ENCODE peak calls at places on chromosomes 7 and 10, in seven cellular contexts. E is HCT116; P is CD4-positive, alpha-beta memory T cell; U is skeletal muscle cell; M is CD8-positive, alpha-beta memory T cell; Z is ascending aorta; F is aorta. G is an unnamed sample.
A peak's percentile ranks its signal among the peaks of the same experiment; 100 is the strongest.

GRCh38 chr7:155746188-155746587 is 66.1 kb downstream of the SHH start:
- DNase-seq in E (no peak), P (no peak), U (no peak), M (no peak), Z (no peak), F (no peak), G (no peak)

GRCh38 chr7:127809285-127809702 is 157.3 kb downstream of the SND1 start:
- DNase-seq in E (no peak), P (no peak), U (peak; percentile 77), M (no peak), Z (no peak), F (no peak), G (peak; percentile 38)

GRCh38 chr7:43531700-43532099 is 51.2 kb upstream of the STK17A start:
- DNase-seq in E (no peak), P (no peak), U (no peak), M (no peak), Z (no peak), F (no peak), G (no peak)

GRCh38 chr7:142482899-142483658 is 225.2 kb upstream of the PRSS58 start:
- DNase-seq in E (peak; percentile 35), P (peak; percentile 53), U (no peak), M (no peak), Z (no peak), F (no peak), G (peak; percentile 26)

GRCh38 chr7:102994567-102994966 is 80.0 kb downstream of the FBXL13 start:
- DNase-seq in E (no peak), P (no peak), U (no peak), M (no peak), Z (no peak), F (no peak), G (no peak)

GRCh38 chr7:24595671-24596418 is 22.6 kb downstream of the PALS2 start:
- DNase-seq in E (no peak), P (no peak), U (no peak), M (no peak), Z (no peak), F (no peak), G (no peak)

GRCh38 chr7:77989981-77990566 is 191.5 kb downstream of the PHTF2 start:
- DNase-seq in E (no peak), P (no peak), U (no peak), M (no peak), Z (no peak), F (no peak), G (no peak)

GRCh38 chr7:8618441-8619070 is 185.1 kb downstream of the NXPH1 start:
- DNase-seq in E (no peak), P (no peak), U (no peak), M (no peak), Z (no peak), F (no peak), G (no peak)

GRCh38 chr7:92670204-92670851 is 80.1 kb upstream of the FAM133B start:
- DNase-seq in E (no peak), P (no peak), U (no peak), M (no peak), Z (no peak), F (no peak), G (no peak)

GRCh38 chr7:50803359-50804337 is 21.0 kb upstream of the GRB10 start:
- DNase-seq in E (no peak), P (no peak), U (no peak), M (no peak), Z (no peak), F (no peak), G (no peak)

GRCh38 chr7:30789334-30789711 is 18.1 kb downstream of the MINDY4 start:
- DNase-seq in E (no peak), P (no peak), U (peak; percentile 62), M (no peak), Z (peak; percentile 87), F (peak; percentile 62), G (no peak)

GRCh38 chr10:5613481-5613880 is 52.9 kb downstream of the ASB13 start:
- DNase-seq in E (no peak), P (no peak), U (no peak), M (no peak), Z (no peak), F (peak; percentile 46), G (no peak)

GRCh38 chr7:183496-183895 is 8.9 kb upstream of the FAM20C start:
- DNase-seq in E (no peak), P (no peak), U (no peak), M (no peak), Z (no peak), F (no peak), G (no peak)

GRCh38 chr7:27359737-27360136 is 117.1 kb downstream of the EVX1 start:
- DNase-seq in E (no peak), P (no peak), U (no peak), M (no peak), Z (no peak), F (no peak), G (no peak)

GRCh38 chr7:47586925-47587324 is 5.0 kb upstream of the TNS3 start:
- DNase-seq in E (no peak), P (no peak), U (no peak), M (no peak), Z (no peak), F (no peak), G (no peak)

DNA sequence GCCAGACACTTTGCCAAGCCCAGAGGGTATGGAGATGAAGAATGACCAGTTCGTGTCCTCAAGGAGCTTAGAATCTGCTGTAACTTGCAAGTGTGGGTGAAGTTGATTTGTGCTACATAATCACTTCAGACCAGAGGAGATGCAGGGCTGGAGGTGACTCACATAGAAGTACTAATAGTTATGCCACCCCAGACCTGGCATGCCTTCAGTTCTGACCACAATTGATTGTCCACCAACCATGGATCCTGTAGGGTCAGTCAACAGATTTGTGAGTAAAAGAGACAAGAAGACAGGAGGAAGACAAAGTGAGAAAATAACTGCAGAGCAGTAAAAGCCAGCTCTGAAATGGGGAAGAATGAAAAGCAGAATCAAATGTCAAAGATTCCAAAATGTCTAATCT is 51.2 kb upstream of the BMPER start:
- DNase-seq in E (no peak), P (no peak), U (peak; percentile 56), M (no peak), Z (no peak), F (no peak), G (no peak)
- H3K4me3 ChIP-seq in E (no peak overlapping the region), P (no peak overlapping the region), U (no peak overlapping the region), M (no peak overlapping the region), Z (no peak overlapping the region), F (no peak overlapping the region), G (no peak overlapping the region)

GRCh38 chr10:35194906-35195305 is 68.3 kb downstream of the CREM start:
- DNase-seq in E (peak; percentile 18), P (peak; percentile 89), U (no peak), M (peak; percentile 75), Z (no peak), F (no peak), G (peak; percentile 56)
- H3K4me3 ChIP-seq in E (no peak overlapping the region), P (peak overlapping the region; percentile 57), U (peak overlapping the region; percentile 51), M (peak overlapping the region; percentile 62), Z (peak overlapping the region; percentile 53), F (no peak overlapping the region), G (peak overlapping the region; percentile 41)

DNA sequence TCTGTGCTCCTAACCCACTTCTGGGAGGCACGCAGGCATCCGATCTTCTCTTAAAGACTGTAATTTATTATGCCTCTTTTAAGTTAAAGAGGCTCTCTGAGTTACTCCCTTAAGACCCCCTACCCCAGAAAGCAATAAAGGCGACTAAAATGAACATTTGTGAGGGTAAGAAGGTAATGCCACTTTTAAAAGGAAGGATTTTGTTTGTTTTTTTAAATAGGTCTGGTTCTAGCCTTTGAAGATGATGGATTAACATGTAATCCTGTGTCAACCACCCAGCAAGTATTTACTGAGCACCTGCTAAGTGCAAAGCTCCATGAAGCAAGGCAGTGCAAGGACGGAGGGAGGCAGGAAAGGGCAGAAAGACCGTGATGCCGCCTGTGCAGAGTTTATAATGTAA is 26.1 kb downstream of the SH3PXD2A start:
- DNase-seq in E (no peak), P (no peak), U (no peak), M (no peak), Z (no peak), F (no peak), G (no peak)
- H3K4me3 ChIP-seq in E (no peak overlapping the region), P (no peak overlapping the region), U (no peak overlapping the region), M (no peak overlapping the region), Z (no peak overlapping the region), F (no peak overlapping the region), G (no peak overlapping the region)

GRCh38 chr10:90227786-90228185 is 526.4 kb downstream of the KIF20B start:
- DNase-seq in E (no peak), P (no peak), U (no peak), M (no peak), Z (no peak), F (no peak), G (no peak)

GRCh38 chr10:90229486-90229885 is 528.1 kb downstream of the KIF20B start:
- DNase-seq in E (no peak), P (no peak), U (no peak), M (no peak), Z (no peak), F (no peak), G (no peak)

GRCh38 chr10:90227259-90227658 is 525.9 kb downstream of the KIF20B start:
- DNase-seq in E (peak; percentile 99), P (no peak), U (peak; percentile 81), M (no peak), Z (no peak), F (no peak), G (peak; percentile 88)

GRCh38 chr10:90224791-90225566 is 523.6 kb downstream of the KIF20B start:
- DNase-seq in E (no peak), P (no peak), U (no peak), M (no peak), Z (no peak), F (no peak), G (no peak)

GRCh38 chr10:90226526-90226925 is 525.1 kb downstream of the KIF20B start:
- DNase-seq in E (no peak), P (no peak), U (no peak), M (no peak), Z (no peak), F (no peak), G (no peak)
- H3K4me3 ChIP-seq in E (no peak overlapping the region), P (no peak overlapping the region), U (no peak overlapping the region), M (no peak overlapping the region), Z (no peak overlapping the region), F (no peak overlapping the region), G (no peak overlapping the region)

DNA sequence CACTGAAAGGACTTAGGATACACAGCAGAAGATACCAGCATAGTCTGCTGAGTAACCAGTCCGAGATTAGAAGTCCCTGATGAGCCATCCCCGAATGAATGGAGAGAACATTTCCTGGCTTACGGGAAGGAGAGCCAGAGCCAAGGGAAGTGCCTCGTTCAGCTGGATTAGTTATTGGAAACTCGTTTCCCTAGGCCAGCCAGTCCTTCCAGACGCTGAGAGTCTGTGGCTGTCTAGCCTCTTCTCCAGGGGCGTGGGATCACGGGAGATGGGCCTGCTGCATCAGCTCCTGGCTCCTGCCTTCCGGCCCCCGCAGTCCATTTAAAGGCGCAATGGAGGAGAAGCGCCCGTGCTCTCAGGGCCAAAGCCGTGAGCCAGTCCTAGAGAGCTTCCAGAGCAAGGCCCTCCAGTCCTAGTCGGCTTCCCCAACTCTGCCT is 712.8 kb downstream of the PARD3 start:
- DNase-seq in E (no peak), P (no peak), U (peak; percentile 81), M (no peak), Z (peak; percentile 86), F (peak; percentile 85), G (no peak)
- H3K4me3 ChIP-seq in E (no peak overlapping the region), P (no peak overlapping the region), U (no peak overlapping the region), M (no peak overlapping the region), Z (no peak overlapping the region), F (no peak overlapping the region), G (no peak overlapping the region)